ENCODE peak calls at places on chromosomes 3 and 15, in ten cellular contexts. Z is GM12891, O is heart left ventricle, S is uterus, D is suprapubic skin, K is K562, E is adrenal gland, W is stomach, Q is ovary, P is esophagus squamous epithelium. F is an unnamed sample.

GRCh38 chr3:140942221-140943104 is 827 bp downstream of the SLC25A36 start:
- DNase-seq in Z (peak), O (peak), S (peak), D (peak), K (peak), E (peak), W (peak), Q (peak), P (no peak), F (peak)

GRCh38 chr3:126313580-126314304 is 43.5 kb downstream of the KLF15 start:
- DNase-seq in Z (no peak), O (no peak), S (no peak), D (no peak), K (no peak), E (no peak), W (no peak), Q (no peak), P (no peak), F (no peak)

GRCh38 chr3:64129581-64129980 is 95.7 kb downstream of the PRICKLE2 start:
- DNase-seq in Z (no peak), O (no peak), S (no peak), D (no peak), K (no peak), E (no peak), W (no peak), Q (no peak), P (no peak), F (no peak)

GRCh38 chr15:50162988-50163718 is 18.8 kb upstream of the SLC27A2 start:
- DNase-seq in Z (no peak), O (no peak), S (no peak), D (no peak), K (no peak), E (no peak), W (no peak), Q (no peak), P (no peak), F (no peak)

GRCh38 chr15:68536331-68537095 is 42.3 kb upstream of the CORO2B start:
- DNase-seq in Z (no peak), O (no peak), S (no peak), D (no peak), K (no peak), E (no peak), W (no peak), Q (no peak), P (no peak), F (no peak)

GRCh38 chr15:88982946-88983342 is 69.8 kb upstream of the MFGE8 start:
- DNase-seq in Z (no peak), O (no peak), S (no peak), D (no peak), K (no peak), E (no peak), W (no peak), Q (no peak), P (no peak), F (no peak)

GRCh38 chr3:71504250-71505036 is 79.1 kb downstream of the FOXP1 start:
- DNase-seq in Z (no peak), O (peak), S (no peak), D (no peak), K (peak), E (no peak), W (no peak), Q (no peak), P (no peak), F (peak)

GRCh38 chr15:99106417-99107220 is 1.7 kb downstream of the SYNM start:
- DNase-seq in Z (no peak), O (peak), S (no peak), D (no peak), K (no peak), E (peak), W (no peak), Q (peak), P (no peak), F (peak)

GRCh38 chr15:62164500-62165028 is 521 bp downstream of the C2CD4B start:
- DNase-seq in Z (no peak), O (no peak), S (no peak), D (no peak), K (no peak), E (no peak), W (no peak), Q (no peak), P (no peak), F (peak)

GRCh38 chr3:79406175-79406574 is 361.6 kb downstream of the ROBO1 start:
- DNase-seq in Z (no peak), O (no peak), S (no peak), D (no peak), K (no peak), E (no peak), W (no peak), Q (no peak), P (no peak), F (no peak)

GRCh38 chr3:170585008-170585936 is 603 bp downstream of the SLC7A14 start:
- DNase-seq in Z (no peak), O (no peak), S (no peak), D (no peak), K (no peak), E (no peak), W (no peak), Q (no peak), P (no peak), F (no peak)

GRCh38 chr3:189099505-189100290 is 72.1 kb upstream of the TPRG1 start:
- DNase-seq in Z (no peak), O (peak), S (peak), D (no peak), K (no peak), E (no peak), W (no peak), Q (peak), P (no peak), F (no peak)

GRCh38 chr3:123285479-123285878 is 83.7 kb downstream of the SEC22A start:
- DNase-seq in Z (no peak), O (no peak), S (no peak), D (no peak), K (no peak), E (peak), W (no peak), Q (no peak), P (no peak), F (no peak)

GRCh38 chr3:128113817-128114794 is 9.5 kb downstream of the RUVBL1 start:
- DNase-seq in Z (no peak), O (no peak), S (no peak), D (no peak), K (no peak), E (peak), W (no peak), Q (no peak), P (no peak), F (peak)

GRCh38 chr3:53773586-53774368 is 72.4 kb downstream of the CHDH start:
- DNase-seq in Z (peak), O (no peak), S (peak), D (no peak), K (no peak), E (peak), W (no peak), Q (peak), P (no peak), F (peak)

GRCh38 chr15:57592836-57593420 is 1.2 kb downstream of the MYZAP start:
- DNase-seq in Z (no peak), O (peak), S (no peak), D (no peak), K (no peak), E (no peak), W (no peak), Q (no peak), P (no peak), F (peak)

GRCh38 chr15:21267686-21268395 is 172.5 kb downstream of the POTEB3 start:
- DNase-seq in Z (no peak), O (no peak), S (no peak), D (no peak), K (no peak), E (no peak), W (no peak), Q (no peak), P (no peak), F (no peak)

GRCh38 chr3:135329479-135329878 is 534.4 kb downstream of the EPHB1 start:
- DNase-seq in Z (no peak), O (peak), S (no peak), D (no peak), K (no peak), E (no peak), W (no peak), Q (no peak), P (no peak), F (no peak)

GRCh38 chr3:178238179-178238578 is 298.1 kb upstream of the KCNMB2 start:
- DNase-seq in Z (no peak), O (no peak), S (no peak), D (no peak), K (no peak), E (no peak), W (no peak), Q (no peak), P (no peak), F (no peak)

GRCh38 chr3:150253622-150254021 is 154.5 kb upstream of the TSC22D2 start:
- DNase-seq in Z (no peak), O (peak), S (no peak), D (no peak), K (no peak), E (peak), W (no peak), Q (no peak), P (no peak), F (no peak)

GRCh38 chr15:69074011-69074842 is 59.7 kb downstream of the NOX5 start:
- DNase-seq in Z (no peak), O (peak), S (peak), D (peak), K (no peak), E (peak), W (peak), Q (no peak), P (no peak), F (peak)

GRCh38 chr15:34621675-34622074 is 38.2 kb upstream of the GOLGA8B start:
- DNase-seq in Z (no peak), O (no peak), S (no peak), D (no peak), K (peak), E (no peak), W (no peak), Q (no peak), P (no peak), F (no peak)

GRCh38 chr15:41506796-41507341 is 6.8 kb downstream of the LTK start:
- DNase-seq in Z (no peak), O (no peak), S (no peak), D (no peak), K (no peak), E (no peak), W (no peak), Q (no peak), P (no peak), F (no peak)

GRCh38 chr3:159987291-159987711 is 1.3 kb upstream of the IL12A start:
- DNase-seq in Z (no peak), O (no peak), S (no peak), D (no peak), K (no peak), E (no peak), W (no peak), Q (no peak), P (no peak), F (no peak)

GRCh38 chr3:167057586-167057985 is 322.5 kb downstream of the ZBBX start:
- DNase-seq in Z (no peak), O (no peak), S (no peak), D (no peak), K (no peak), E (no peak), W (no peak), Q (no peak), P (no peak), F (no peak)

GRCh38 chr3:25567806-25568524 is 96.7 kb downstream of the TOP2B start:
- DNase-seq in Z (no peak), O (no peak), S (no peak), D (no peak), K (no peak), E (peak), W (no peak), Q (no peak), P (no peak), F (no peak)

GRCh38 chr3:132378048-132378762 is 39.1 kb upstream of the DNAJC13 start:
- DNase-seq in Z (no peak), O (no peak), S (no peak), D (no peak), K (no peak), E (no peak), W (no peak), Q (no peak), P (no peak), F (no peak)

GRCh38 chr3:28328188-28329151 is 20.1 kb upstream of the ZCWPW2 start:
- DNase-seq in Z (no peak), O (no peak), S (no peak), D (no peak), K (peak), E (no peak), W (no peak), Q (no peak), P (no peak), F (no peak)

GRCh38 chr3:113018461-113019181 is 27.8 kb downstream of the GTPBP8 start:
- DNase-seq in Z (no peak), O (no peak), S (no peak), D (no peak), K (no peak), E (peak), W (no peak), Q (no peak), P (no peak), F (no peak)

GRCh38 chr3:173045770-173046382 is 95.2 kb downstream of the SPATA16 start:
- DNase-seq in Z (no peak), O (no peak), S (no peak), D (no peak), K (no peak), E (no peak), W (no peak), Q (no peak), P (no peak), F (no peak)

GRCh38 chr15:70825841-70826240 is 28.1 kb downstream of the LARP6 start:
- DNase-seq in Z (no peak), O (no peak), S (no peak), D (no peak), K (no peak), E (peak), W (no peak), Q (no peak), P (no peak), F (no peak)

GRCh38 chr3:29331830-29332637 is 51.2 kb downstream of the RBMS3 start:
- DNase-seq in Z (no peak), O (no peak), S (no peak), D (no peak), K (no peak), E (no peak), W (no peak), Q (no peak), P (no peak), F (no peak)

GRCh38 chr15:25775317-25775912 is 87.7 kb downstream of the ATP10A start:
- DNase-seq in Z (no peak), O (peak), S (no peak), D (peak), K (no peak), E (peak), W (peak), Q (no peak), P (no peak), F (peak)

GRCh38 chr15:81024891-81025290 is 24.2 kb downstream of the TLNRD1 start:
- DNase-seq in Z (no peak), O (no peak), S (no peak), D (no peak), K (no peak), E (no peak), W (no peak), Q (no peak), P (no peak), F (no peak)

GRCh38 chr3:171862993-171863521 is 19.9 kb downstream of the TMEM212 start:
- DNase-seq in Z (no peak), O (no peak), S (no peak), D (no peak), K (no peak), E (no peak), W (no peak), Q (peak), P (no peak), F (no peak)

GRCh38 chr3:184568918-184569829 is 7.6 kb downstream of the EPHB3 start:
- DNase-seq in Z (no peak), O (peak), S (peak), D (no peak), K (peak), E (peak), W (peak), Q (peak), P (peak), F (peak)
- TF ChIP-seq POLR2A in Z (no peak), O (peak), S (no peak), D (no peak), K (no peak), E (no peak), W (no peak), Q (no peak), P (no peak), F (peak)

GRCh38 chr3:194399166-194399565 is at the start of gene GP5:
- DNase-seq in Z (no peak), O (no peak), S (no peak), D (no peak), K (no peak), E (no peak), W (no peak), Q (no peak), P (no peak), F (no peak)

GRCh38 chr3:194397757-194398312 is 1.2 kb downstream of the GP5 start:
- DNase-seq in Z (no peak), O (no peak), S (no peak), D (no peak), K (no peak), E (no peak), W (no peak), Q (no peak), P (no peak), F (no peak)

GRCh38 chr3:194401346-194401745 is 2.3 kb upstream of the GP5 start:
- DNase-seq in Z (no peak), O (no peak), S (no peak), D (no peak), K (no peak), E (no peak), W (no peak), Q (no peak), P (no peak), F (no peak)

GRCh38 chr3:194401815-194402461 is 2.9 kb upstream of the GP5 start:
- DNase-seq in Z (no peak), O (no peak), S (no peak), D (no peak), K (no peak), E (no peak), W (no peak), Q (no peak), P (no peak), F (no peak)

DNA sequence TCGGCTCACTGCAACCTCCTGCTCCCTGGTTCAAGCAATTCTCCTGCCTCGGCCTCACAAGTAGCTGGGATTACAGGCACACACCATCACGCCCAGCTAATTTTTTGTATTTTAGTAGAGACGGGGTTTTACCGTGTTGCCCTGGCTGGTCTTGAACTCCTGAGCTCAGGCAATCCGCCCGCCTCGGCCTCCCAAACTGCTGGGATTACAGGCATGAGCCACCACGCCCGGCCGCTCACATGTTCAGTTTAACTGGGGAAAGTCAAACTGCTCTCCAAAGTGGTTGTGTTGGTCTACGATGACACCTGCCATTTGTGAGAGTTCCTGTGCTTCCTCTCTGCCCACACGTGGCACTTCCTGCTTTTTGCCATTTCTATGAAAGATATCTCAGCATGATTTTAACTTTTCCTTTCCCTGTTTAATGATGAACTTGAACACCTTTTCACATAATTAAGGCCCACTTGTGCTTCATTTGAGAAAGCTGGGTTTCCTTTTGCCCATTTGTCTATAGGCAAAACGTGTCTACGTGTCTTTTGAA is 877 bp upstream of the GP5 start:
- DNase-seq in Z (no peak), O (no peak), S (no peak), D (no peak), K (no peak), E (no peak), W (no peak), Q (no peak), P (no peak), F (no peak)
- TF ChIP-seq POLR2A in Z (no peak), O (no peak), S (no peak), D (no peak), K (no peak), E (no peak), W (no peak), Q (no peak), P (no peak), F (no peak)

DNA sequence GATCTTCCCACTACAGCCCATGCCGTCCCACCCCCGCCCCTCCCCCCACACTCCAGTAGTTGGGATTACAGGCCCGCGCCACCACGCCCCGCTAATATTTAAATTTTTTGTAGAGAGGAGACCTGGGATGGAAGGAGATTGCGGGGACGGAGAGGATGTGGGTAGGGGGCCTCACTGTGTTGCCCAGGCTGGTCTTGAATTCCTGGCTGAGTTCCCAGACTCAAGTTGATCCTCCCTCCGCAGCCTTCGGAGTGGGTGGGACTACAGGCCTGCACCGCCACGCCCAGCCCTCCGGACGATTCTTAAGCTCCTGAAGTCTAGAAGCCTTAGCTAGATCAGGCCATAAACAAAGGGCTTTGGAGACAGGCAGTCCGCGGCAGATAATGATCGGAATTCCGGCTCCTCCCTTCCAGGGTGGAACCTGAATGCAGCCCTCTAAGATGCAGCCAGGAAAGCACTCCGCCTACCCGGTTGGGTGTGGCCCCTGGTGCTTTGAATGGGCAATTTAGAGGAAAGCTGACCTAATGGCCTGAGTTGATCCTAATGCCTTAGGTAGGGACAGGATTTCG is at the start of gene DPPA2:
- DNase-seq in Z (no peak), O (no peak), S (no peak), D (no peak), K (peak), E (no peak), W (no peak), Q (no peak), P (no peak), F (no peak)
- TF ChIP-seq POLR2A in Z (no peak), O (no peak), S (no peak), D (no peak), K (no peak), E (no peak), W (no peak), Q (no peak), P (no peak), F (no peak)

GRCh38 chr15:101497484-101498034 is 8.1 kb upstream of the PCSK6 start:
- DNase-seq in Z (no peak), O (no peak), S (no peak), D (no peak), K (no peak), E (peak), W (no peak), Q (no peak), P (no peak), F (no peak)
- TF ChIP-seq POLR2A in Z (no peak), O (no peak), S (no peak), D (no peak), K (no peak), E (no peak), W (no peak), Q (no peak), P (no peak), F (no peak)

DNA sequence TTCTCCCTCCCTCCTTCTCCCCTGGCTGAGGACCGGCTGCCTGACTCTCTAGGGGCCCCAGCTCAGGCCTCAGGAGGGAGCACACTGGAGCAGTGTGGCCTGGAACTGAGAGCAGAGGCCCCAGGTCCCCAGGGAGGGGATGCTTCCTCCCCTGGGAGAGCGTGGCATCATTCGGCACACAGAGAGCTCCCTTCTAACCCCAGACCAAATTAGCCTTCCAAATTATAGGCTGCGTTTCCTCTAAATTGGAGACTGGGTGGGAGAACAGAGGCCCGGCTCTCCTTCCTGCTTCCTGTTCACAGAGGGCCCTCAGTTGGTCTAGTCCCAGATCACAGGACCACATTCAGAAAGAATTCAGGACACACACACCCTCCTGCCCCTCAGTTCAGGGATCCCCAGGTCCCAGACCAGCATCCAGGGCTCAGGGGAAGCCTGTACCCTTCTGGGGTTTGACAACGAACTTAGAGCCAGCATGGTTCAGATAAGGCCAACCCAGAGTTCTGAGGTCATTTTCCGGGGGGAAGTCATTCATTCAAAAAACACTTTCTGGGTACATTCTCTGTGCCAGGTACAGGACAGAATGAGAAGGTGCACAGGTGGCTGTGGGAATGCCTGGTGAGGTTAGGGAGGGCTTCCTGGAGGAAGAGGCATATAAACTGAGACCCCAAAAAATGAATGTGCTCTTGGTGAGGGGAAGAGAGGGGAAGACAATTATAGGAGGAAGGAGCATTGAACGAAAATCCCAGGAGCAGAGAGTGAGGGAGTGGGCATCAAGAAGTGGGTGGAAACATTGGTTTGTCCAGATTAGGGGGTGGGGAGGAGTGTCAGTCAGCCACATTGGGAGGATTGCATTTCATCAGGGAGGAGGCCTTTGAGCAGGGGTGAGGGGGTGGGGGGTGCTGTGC is 28.4 kb upstream of the RPL29 start:
- DNase-seq in Z (peak), O (peak), S (no peak), D (no peak), K (no peak), E (peak), W (no peak), Q (no peak), P (no peak), F (no peak)
- TF ChIP-seq POLR2A in Z (no peak), O (no peak), S (no peak), D (no peak), K (no peak), E (no peak), W (no peak), Q (no peak), P (no peak), F (no peak)